ENCODE peak calls at places on chromosomes 16 and 17, in five cellular contexts. B, E, Z, S and G are unnamed samples. For H3K4me1, the result is how much of the 10 kb centered on the place peaks cover.

GRCh38 chr17:3792481-3792880 is 8.5 kb downstream of the ITGAE start:
- DNase-seq in B (no peak), E (no peak), Z (no peak), S (no peak), G (no peak)

GRCh38 chr17:77087650-77088454 is 52.9 kb upstream of the SEC14L1 start:
- DNase-seq in B (no peak), E (no peak), Z (peak), S (no peak), G (no peak)

GRCh38 chr17:57455063-57455914 is 199.0 kb downstream of the MSI2 start:
- DNase-seq in B (no peak), E (peak), Z (no peak), S (no peak), G (no peak)

GRCh38 chr16:79360267-79360666 is 240.3 kb downstream of the MAF start:
- DNase-seq in B (no peak), E (no peak), Z (no peak), S (no peak), G (no peak)

GRCh38 chr16:3575491-3575890 is 1.7 kb downstream of the NLRC3 start:
- DNase-seq in B (no peak), E (no peak), Z (peak), S (no peak), G (no peak)

GRCh38 chr17:75950850-75951554 is 10.2 kb upstream of the FBF1 start:
- DNase-seq in B (no peak), E (no peak), Z (no peak), S (no peak), G (no peak)

GRCh38 chr17:19345067-19345460 is 17.5 kb downstream of the B9D1 start:
- DNase-seq in B (no peak), E (no peak), Z (peak), S (no peak), G (no peak)

GRCh38 chr16:1193143-1193824 is 31.8 kb downstream of the TPSG1 start:
- DNase-seq in B (no peak), E (no peak), Z (no peak), S (no peak), G (no peak)

GRCh38 chr16:19505600-19506303 is 16.1 kb downstream of the GDE1 start:
- DNase-seq in B (peak), E (no peak), Z (no peak), S (no peak), G (no peak)

DNA sequence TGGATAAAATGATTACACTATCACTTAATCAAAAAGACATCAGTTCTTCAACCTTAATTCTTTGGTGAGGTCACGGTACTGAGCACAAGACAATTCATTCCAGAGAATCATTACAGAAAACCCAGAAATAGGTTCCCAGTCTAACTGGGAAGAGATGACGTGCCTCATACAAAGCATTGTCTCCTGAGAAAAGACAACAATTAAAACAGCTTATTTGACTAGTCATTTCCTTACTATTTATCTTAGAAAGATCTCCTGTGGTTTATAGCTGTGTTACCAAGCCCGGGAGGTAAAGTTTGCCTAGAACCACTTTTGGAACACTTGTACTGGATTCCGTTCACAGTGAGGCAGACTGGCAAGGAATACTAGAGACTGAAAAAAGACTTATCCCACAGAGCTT is 5.1 kb downstream of the PHF12 start:
- DNase-seq in B (no peak), E (no peak), Z (no peak), S (no peak), G (no peak)
- H3K4me1 ChIP-seq in B (half or more), E (half or more), Z (half or more), S (under half), G (half or more)

DNA sequence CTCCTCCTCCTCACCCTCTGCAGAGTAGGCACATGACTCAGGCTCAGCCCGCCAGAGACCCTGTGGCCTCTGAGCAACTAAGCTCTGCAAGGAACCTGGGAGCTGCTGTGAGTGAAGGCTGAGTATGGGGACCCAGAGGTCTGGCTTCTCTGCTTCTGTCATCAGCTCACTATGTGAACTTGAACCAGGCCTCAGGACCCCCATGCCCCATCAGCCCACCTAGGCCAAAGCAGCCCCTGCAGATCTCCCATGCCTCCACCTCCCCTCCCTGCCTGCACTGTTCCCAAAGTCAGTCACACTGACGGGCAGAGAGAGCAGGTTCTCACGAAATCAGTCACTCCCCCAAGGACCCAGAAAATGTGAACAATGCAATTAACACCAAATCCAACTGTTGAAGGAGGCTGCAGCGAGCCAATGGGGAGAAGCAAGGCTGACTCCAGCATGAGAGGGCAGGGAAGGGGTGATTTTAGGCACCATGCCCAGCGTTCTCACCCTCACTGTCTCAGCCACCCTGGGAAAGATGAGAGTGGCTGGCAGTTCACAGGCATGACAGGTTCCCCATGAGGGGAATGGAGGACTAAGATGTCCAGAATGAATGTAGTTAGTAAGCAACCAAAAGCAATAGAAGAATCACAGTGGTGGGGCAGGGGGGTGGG is 60.6 kb downstream of the BEAN1 start:
- DNase-seq in B (no peak), E (no peak), Z (no peak), S (no peak), G (no peak)
- H3K4me1 ChIP-seq in B (under half), E (under half), Z (under half), S (under half), G (under half)

DNA sequence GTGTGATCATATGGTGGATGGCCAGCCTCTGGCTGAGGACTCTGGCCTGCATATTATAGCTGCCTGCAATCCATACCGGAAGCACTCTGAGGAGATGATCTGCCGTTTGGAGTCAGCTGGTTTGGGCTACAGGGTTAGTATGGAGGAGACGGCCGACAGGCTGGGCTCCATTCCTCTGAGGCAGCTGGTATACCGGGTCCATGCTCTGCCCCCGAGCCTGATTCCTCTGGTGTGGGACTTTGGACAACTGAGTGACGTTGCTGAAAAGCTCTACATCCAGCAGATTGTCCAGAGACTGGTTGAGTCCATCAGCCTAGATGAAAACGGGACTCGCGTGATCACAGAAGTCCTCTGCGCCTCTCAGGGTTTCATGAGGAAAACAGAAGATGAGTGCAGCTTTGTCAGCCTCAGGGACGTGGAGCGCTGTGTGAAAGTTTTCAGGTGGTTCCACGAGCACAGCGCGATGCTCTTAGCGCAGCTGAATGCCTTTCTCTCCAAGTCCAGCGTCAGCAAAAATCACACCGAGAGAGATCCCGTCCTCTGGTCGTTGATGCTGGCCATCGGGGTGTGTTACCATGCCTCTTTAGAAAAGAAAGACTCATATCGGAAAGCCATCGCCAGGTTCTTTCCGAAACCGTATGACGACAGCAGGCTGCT is 69.0 kb upstream of the ENDOV start:
- DNase-seq in B (no peak), E (no peak), Z (peak), S (no peak), G (no peak)
- H3K4me1 ChIP-seq in B (under half), E (under half), Z (under half), S (under half), G (under half)

GRCh38 chr17:40112191-40112590 is 9.6 kb upstream of the MSL1 start:
- DNase-seq in B (no peak), E (no peak), Z (no peak), S (no peak), G (peak)

GRCh38 chr17:40112718-40113109 is 9.1 kb upstream of the MSL1 start:
- DNase-seq in B (peak), E (no peak), Z (no peak), S (no peak), G (no peak)

GRCh38 chr17:40113961-40114272 is 7.9 kb upstream of the MSL1 start:
- DNase-seq in B (no peak), E (no peak), Z (no peak), S (no peak), G (no peak)

GRCh38 chr17:40115101-40115436 is 6.7 kb upstream of the MSL1 start:
- DNase-seq in B (no peak), E (no peak), Z (no peak), S (no peak), G (no peak)

DNA sequence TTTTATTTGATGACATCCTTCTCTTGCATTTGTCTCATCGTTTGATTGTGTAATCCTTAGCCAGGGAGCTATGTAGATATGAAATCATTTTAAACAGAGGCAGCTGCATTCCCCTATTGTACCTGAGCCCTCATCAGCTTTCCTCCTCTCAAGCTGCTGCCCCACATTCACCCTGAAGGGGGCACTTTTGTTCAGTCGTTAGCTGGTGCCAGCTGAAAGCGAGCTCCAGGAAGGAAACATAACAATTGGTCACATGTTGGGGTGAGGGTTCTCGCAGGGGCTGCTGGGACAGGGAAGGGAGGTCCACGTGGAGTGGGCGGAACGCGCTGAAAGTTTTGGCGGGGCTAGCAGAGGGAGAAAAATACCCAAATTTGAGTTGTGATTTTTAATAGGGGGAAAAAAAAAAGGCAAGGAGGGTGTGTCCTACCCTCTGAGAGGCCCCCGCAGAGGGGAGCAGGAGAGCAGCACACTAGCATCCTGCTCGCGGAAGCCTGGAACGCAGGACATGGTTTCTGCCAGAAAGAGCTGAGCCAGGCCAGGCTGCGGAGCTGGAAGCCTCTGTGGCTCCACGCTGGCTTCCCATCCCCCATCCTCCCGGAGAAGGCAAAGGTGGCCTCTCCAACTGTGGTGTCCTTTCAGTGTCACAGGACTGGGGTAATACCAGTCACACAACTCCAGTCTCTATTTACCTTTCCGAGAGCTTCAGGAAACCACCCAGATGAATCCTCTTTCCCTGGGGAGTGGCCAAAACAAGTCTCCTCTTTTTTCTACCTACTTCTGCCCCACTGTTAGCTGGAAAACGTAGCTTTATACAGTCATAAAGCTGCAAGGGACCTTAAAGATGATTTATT is 8.4 kb upstream of the MSL1 start:
- DNase-seq in B (peak), E (peak), Z (peak), S (peak), G (peak)
- H3K4me1 ChIP-seq in B (half or more), E (half or more), Z (under half), S (under half), G (half or more)

DNA sequence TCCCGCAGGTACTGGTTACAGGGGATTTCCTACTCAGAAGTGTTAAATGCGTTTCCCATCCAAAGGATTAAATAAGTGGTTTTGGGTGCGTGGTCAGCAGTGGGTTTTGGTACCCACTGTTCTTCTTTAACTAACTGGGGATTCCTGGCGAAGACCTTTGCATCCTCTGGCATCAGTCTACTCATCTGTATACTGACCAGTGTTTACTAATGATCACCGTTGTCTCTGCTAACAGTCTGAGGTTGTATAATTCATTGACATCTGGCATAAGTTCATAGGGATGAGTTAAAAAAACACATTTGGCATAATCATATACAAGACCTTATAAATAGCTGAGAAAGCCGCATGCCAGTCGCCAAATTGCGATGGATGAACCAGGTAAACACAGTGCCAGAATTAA is 339.1 kb downstream of the PMP22 start:
- DNase-seq in B (no peak), E (no peak), Z (no peak), S (no peak), G (no peak)
- H3K4me1 ChIP-seq in B (under half), E (under half), Z (under half), S (under half), G (under half)

GRCh38 chr16:70804729-70805169 is 3.8 kb upstream of the VAC14 start:
- DNase-seq in B (no peak), E (no peak), Z (no peak), S (no peak), G (no peak)
- H3K4me1 ChIP-seq in B (under half), E (under half), Z (under half), S (under half), G (under half)